ENCODE peak calls at places on chromosomes 12 and 14, in six cellular contexts. One of them, this sample, is unnamed.

GRCh38 chr12:45532113-45532512 is 197.4 kb upstream of the ARID2 start:
- DNase-seq in A549: no peak
- DNase-seq in HepG2: no peak
- DNase-seq in endothelial cell of umbilical vein: no peak
- DNase-seq in K562: no peak
- DNase-seq in GM12878: no peak
- DNase-seq in this sample: no peak

GRCh38 chr12:26319511-26319910 is 124.1 kb downstream of the SSPN start:
- DNase-seq in A549: no peak
- DNase-seq in HepG2: peak
- DNase-seq in endothelial cell of umbilical vein: no peak
- DNase-seq in K562: no peak
- DNase-seq in GM12878: no peak
- DNase-seq in this sample: no peak

GRCh38 chr14:104795781-104796681 is 483 bp upstream of the AKT1 start:
- DNase-seq in A549: no peak
- DNase-seq in HepG2: peak
- DNase-seq in endothelial cell of umbilical vein: no peak
- DNase-seq in K562: peak
- DNase-seq in GM12878: no peak
- DNase-seq in this sample: peak

GRCh38 chr12:41205070-41205715 is 17.1 kb downstream of the PDZRN4 start:
- DNase-seq in A549: no peak
- DNase-seq in HepG2: no peak
- DNase-seq in endothelial cell of umbilical vein: peak
- DNase-seq in K562: no peak
- DNase-seq in GM12878: no peak
- DNase-seq in this sample: no peak

GRCh38 chr12:111201036-111201435 is 167.9 kb downstream of the PHETA1 start:
- DNase-seq in A549: no peak
- DNase-seq in HepG2: no peak
- DNase-seq in endothelial cell of umbilical vein: no peak
- DNase-seq in K562: no peak
- DNase-seq in GM12878: no peak
- DNase-seq in this sample: no peak

GRCh38 chr12:12290206-12290605 is 23.4 kb upstream of the LRP6 start:
- DNase-seq in A549: no peak
- DNase-seq in HepG2: no peak
- DNase-seq in endothelial cell of umbilical vein: no peak
- DNase-seq in K562: no peak
- DNase-seq in GM12878: no peak
- DNase-seq in this sample: no peak

GRCh38 chr14:106622200-106622745 is 1095.9 kb downstream of the TMEM121 start:
- DNase-seq in A549: no peak
- DNase-seq in HepG2: no peak
- DNase-seq in endothelial cell of umbilical vein: no peak
- DNase-seq in K562: no peak
- DNase-seq in GM12878: no peak
- DNase-seq in this sample: no peak

GRCh38 chr14:105240811-105241576 is 7.3 kb upstream of the BTBD6 start:
- DNase-seq in A549: no peak
- DNase-seq in HepG2: no peak
- DNase-seq in endothelial cell of umbilical vein: no peak
- DNase-seq in K562: no peak
- DNase-seq in GM12878: no peak
- DNase-seq in this sample: no peak

GRCh38 chr12:89225401-89225800 is 126.9 kb downstream of the DUSP6 start:
- DNase-seq in A549: peak
- DNase-seq in HepG2: no peak
- DNase-seq in endothelial cell of umbilical vein: peak
- DNase-seq in K562: no peak
- DNase-seq in GM12878: no peak
- DNase-seq in this sample: peak

GRCh38 chr12:105485926-105486325 is 155.4 kb downstream of the C12orf75 start:
- DNase-seq in A549: no peak
- DNase-seq in HepG2: no peak
- DNase-seq in endothelial cell of umbilical vein: no peak
- DNase-seq in K562: no peak
- DNase-seq in GM12878: no peak
- DNase-seq in this sample: no peak

GRCh38 chr12:26156201-26156871 is 31.5 kb upstream of the BHLHE41 start:
- DNase-seq in A549: no peak
- DNase-seq in HepG2: no peak
- DNase-seq in endothelial cell of umbilical vein: no peak
- DNase-seq in K562: no peak
- DNase-seq in GM12878: peak
- DNase-seq in this sample: peak

DNA sequence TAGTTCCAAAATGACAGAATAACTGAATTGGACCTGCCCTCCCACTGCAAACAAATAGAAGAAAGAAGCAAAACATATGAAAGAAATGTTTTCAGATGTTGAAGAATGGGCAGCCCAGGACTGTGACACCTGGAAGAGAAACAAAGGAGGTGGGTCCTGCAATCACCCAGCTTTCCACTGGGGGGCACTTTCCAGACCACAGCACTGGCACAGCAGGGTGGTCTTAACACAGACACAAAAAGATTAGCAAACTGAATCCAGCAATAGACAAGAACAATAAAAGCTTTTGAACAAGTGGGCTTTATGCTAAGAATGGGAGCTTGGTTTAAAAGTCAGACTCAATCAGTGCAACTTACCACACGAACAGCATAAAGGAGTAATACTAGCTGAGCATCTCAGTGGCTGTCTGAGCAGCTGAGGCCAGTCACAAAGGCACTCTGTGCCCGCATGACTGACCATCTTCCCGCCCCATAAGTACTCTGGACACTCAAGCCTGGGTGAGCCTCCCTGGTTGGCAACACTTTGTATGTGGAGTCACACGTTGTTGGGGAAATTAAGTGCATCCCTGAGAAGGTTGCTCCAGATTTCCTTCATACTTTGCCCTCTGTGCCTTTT is 27.7 kb downstream of the JKAMP start:
- DNase-seq in A549: peak
- DNase-seq in HepG2: no peak
- DNase-seq in endothelial cell of umbilical vein: peak
- DNase-seq in K562: no peak
- DNase-seq in GM12878: no peak
- DNase-seq in this sample: peak
- TF ChIP-seq CTCF in A549: peak
- TF ChIP-seq CTCF in HepG2: peak
- TF ChIP-seq CTCF in endothelial cell of umbilical vein: peak
- TF ChIP-seq CTCF in K562: peak
- TF ChIP-seq CTCF in GM12878: peak
- TF ChIP-seq CTCF in this sample: peak

GRCh38 chr14:35320472-35320871 is 28.3 kb downstream of the PSMA6 start:
- DNase-seq in A549: no peak
- DNase-seq in HepG2: no peak
- DNase-seq in endothelial cell of umbilical vein: no peak
- DNase-seq in K562: no peak
- DNase-seq in GM12878: no peak
- DNase-seq in this sample: no peak
- TF ChIP-seq MAX in A549: no peak
- TF ChIP-seq MAX in HepG2: no peak
- TF ChIP-seq MAX in endothelial cell of umbilical vein: no peak
- TF ChIP-seq MAX in K562: no peak
- TF ChIP-seq MAX in GM12878: no peak
- TF ChIP-seq MAX in this sample: no peak

GRCh38 chr12:120317258-120318105 is 10.1 kb downstream of the PLA2G1B start:
- DNase-seq in A549: peak
- DNase-seq in HepG2: peak
- DNase-seq in endothelial cell of umbilical vein: peak
- DNase-seq in K562: peak
- DNase-seq in GM12878: peak
- DNase-seq in this sample: peak

GRCh38 chr12:120321382-120322202 is 6.0 kb downstream of the PLA2G1B start:
- DNase-seq in A549: peak
- DNase-seq in HepG2: peak
- DNase-seq in endothelial cell of umbilical vein: no peak
- DNase-seq in K562: no peak
- DNase-seq in GM12878: no peak
- DNase-seq in this sample: no peak

GRCh38 chr12:120314220-120314619 is 12.1 kb downstream of the SIRT4 start:
- DNase-seq in A549: peak
- DNase-seq in HepG2: no peak
- DNase-seq in endothelial cell of umbilical vein: peak
- DNase-seq in K562: peak
- DNase-seq in GM12878: no peak
- DNase-seq in this sample: peak

GRCh38 chr12:120316798-120317257 is 10.8 kb downstream of the PLA2G1B start:
- DNase-seq in A549: no peak
- DNase-seq in HepG2: peak
- DNase-seq in endothelial cell of umbilical vein: no peak
- DNase-seq in K562: peak
- DNase-seq in GM12878: no peak
- DNase-seq in this sample: no peak
- TF ChIP-seq MYC in A549: no peak
- TF ChIP-seq MYC in HepG2: no peak
- TF ChIP-seq MYC in endothelial cell of umbilical vein: no peak
- TF ChIP-seq MYC in K562: no peak
- TF ChIP-seq MYC in GM12878: no peak
- TF ChIP-seq MYC in this sample: no peak

GRCh38 chr14:63632932-63633514 is 8.6 kb downstream of the WDR89 start:
- DNase-seq in A549: peak
- DNase-seq in HepG2: peak
- DNase-seq in endothelial cell of umbilical vein: peak
- DNase-seq in K562: peak
- DNase-seq in GM12878: no peak
- DNase-seq in this sample: peak

GRCh38 chr14:63633801-63634200 is 7.9 kb downstream of the WDR89 start:
- DNase-seq in A549: no peak
- DNase-seq in HepG2: no peak
- DNase-seq in endothelial cell of umbilical vein: peak
- DNase-seq in K562: no peak
- DNase-seq in GM12878: no peak
- DNase-seq in this sample: no peak
- TF ChIP-seq CTCF in A549: peak
- TF ChIP-seq CTCF in HepG2: no peak
- TF ChIP-seq CTCF in endothelial cell of umbilical vein: no peak
- TF ChIP-seq CTCF in K562: no peak
- TF ChIP-seq CTCF in GM12878: no peak
- TF ChIP-seq CTCF in this sample: no peak

GRCh38 chr14:69776875-69777453 is 10.0 kb downstream of the SRSF5 start:
- DNase-seq in A549: no peak
- DNase-seq in HepG2: no peak
- DNase-seq in endothelial cell of umbilical vein: no peak
- DNase-seq in K562: no peak
- DNase-seq in GM12878: no peak
- DNase-seq in this sample: no peak

GRCh38 chr14:69771136-69771535 is 4.2 kb downstream of the SRSF5 start:
- DNase-seq in A549: no peak
- DNase-seq in HepG2: no peak
- DNase-seq in endothelial cell of umbilical vein: no peak
- DNase-seq in K562: no peak
- DNase-seq in GM12878: no peak
- DNase-seq in this sample: no peak

GRCh38 chr14:69773571-69774276 is 6.8 kb downstream of the SRSF5 start:
- DNase-seq in A549: no peak
- DNase-seq in HepG2: no peak
- DNase-seq in endothelial cell of umbilical vein: no peak
- DNase-seq in K562: no peak
- DNase-seq in GM12878: no peak
- DNase-seq in this sample: no peak

GRCh38 chr14:69772082-69773017 is 5.4 kb downstream of the SRSF5 start:
- DNase-seq in A549: no peak
- DNase-seq in HepG2: peak
- DNase-seq in endothelial cell of umbilical vein: no peak
- DNase-seq in K562: no peak
- DNase-seq in GM12878: no peak
- DNase-seq in this sample: no peak

DNA sequence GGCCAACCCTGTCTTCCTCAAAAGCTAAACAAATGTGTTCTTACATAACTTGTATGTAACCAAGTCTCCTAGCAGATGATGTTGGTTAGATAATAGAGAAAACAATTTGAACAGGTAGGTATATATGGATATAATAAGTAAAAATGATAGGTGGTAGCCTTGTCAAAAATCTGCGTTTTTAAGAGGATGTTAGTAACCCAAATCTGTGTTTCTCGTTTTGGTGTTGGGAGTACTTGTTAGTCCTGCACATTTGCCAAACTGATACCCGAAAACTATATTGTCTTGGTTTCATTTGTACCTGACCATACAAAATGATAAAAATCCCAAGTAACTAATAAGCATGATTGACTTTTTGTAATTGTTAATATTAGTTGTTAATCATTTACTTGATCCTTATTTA is 8.1 kb downstream of the SRSF5 start:
- DNase-seq in A549: no peak
- DNase-seq in HepG2: no peak
- DNase-seq in endothelial cell of umbilical vein: no peak
- DNase-seq in K562: no peak
- DNase-seq in GM12878: no peak
- DNase-seq in this sample: no peak
- TF ChIP-seq MAX in A549: no peak
- TF ChIP-seq MAX in HepG2: no peak
- TF ChIP-seq MAX in endothelial cell of umbilical vein: no peak
- TF ChIP-seq MAX in K562: no peak
- TF ChIP-seq MAX in GM12878: no peak
- TF ChIP-seq MAX in this sample: no peak

DNA sequence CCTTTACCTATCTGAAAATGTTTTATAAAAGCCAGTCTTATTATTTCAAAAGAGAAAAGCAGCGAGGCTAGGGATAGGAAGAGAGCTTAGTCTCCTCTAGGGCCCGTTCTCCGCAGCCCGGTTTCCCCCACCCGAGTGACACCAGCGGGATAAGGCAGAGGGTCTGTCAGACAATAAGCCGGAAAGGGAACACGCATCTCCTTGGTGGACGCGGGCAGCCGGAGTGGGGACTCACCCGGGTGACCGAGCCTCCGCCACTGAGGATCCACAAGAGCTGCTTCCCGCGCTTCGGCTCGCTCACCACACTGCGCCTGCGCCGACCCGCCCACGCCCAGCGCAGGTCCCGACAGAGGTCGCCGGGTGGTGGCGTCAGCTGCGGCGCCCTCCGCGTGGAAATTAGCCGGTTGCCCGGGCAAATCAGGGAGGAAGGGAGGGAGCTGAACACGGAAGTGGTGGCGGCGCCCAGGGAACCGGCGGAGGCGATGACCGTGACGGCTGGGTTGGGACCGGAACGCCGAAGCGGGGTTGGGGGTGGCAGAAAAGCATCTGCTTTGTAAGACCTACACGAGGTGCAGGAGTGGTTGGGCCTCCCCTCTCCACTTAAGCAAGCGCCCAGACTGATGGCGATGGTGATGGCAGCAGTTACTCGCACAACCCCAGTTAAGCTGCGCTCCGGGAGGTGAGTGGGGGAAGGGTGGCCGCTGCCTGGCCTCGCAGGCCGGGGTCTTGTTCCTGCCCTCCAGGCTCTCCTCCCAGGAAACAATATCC is at the start of the genes SOCS4 and WDHD1:
- DNase-seq in A549: peak
- DNase-seq in HepG2: peak
- DNase-seq in endothelial cell of umbilical vein: peak
- DNase-seq in K562: peak
- DNase-seq in GM12878: peak
- DNase-seq in this sample: peak
- TF ChIP-seq MYC in A549: peak
- TF ChIP-seq MYC in HepG2: peak
- TF ChIP-seq MYC in endothelial cell of umbilical vein: peak
- TF ChIP-seq MYC in K562: no peak
- TF ChIP-seq MYC in GM12878: peak
- TF ChIP-seq MYC in this sample: peak